ENCODE peak calls at places on chromosomes 7 and 10, in six cellular contexts. O is adrenal gland, S is ovary, Z is testis, C is stomach, G is upper lobe of left lung. T is an unnamed sample.

GRCh38 chr10:36188054-36188453 is 546.0 kb upstream of the FZD8 start:
- DNase-seq in O (no peak), S (no peak), Z (no peak), C (no peak), G (no peak), T (no peak)

GRCh38 chr10:123241391-123242141 is 87.4 kb downstream of the BUB3 start:
- DNase-seq in O (no peak), S (no peak), Z (no peak), C (no peak), G (no peak), T (no peak)

GRCh38 chr10:91883549-91884542 is 25.4 kb downstream of the FGFBP3 start:
- DNase-seq in O (no peak), S (peak; percentile 46), Z (peak; percentile 30), C (peak; percentile 43), G (no peak), T (no peak)

GRCh38 chr7:39693812-39694211 is 70.4 kb downstream of the RALA start:
- DNase-seq in O (no peak), S (no peak), Z (no peak), C (no peak), G (no peak), T (no peak)

GRCh38 chr7:111803015-111803758 is 240.9 kb upstream of the IMMP2L start:
- DNase-seq in O (no peak), S (no peak), Z (no peak), C (no peak), G (no peak), T (no peak)

GRCh38 chr7:128941946-128942526 is 4.3 kb downstream of the IRF5 start:
- DNase-seq in O (no peak), S (no peak), Z (no peak), C (no peak), G (peak; percentile 75), T (no peak)

GRCh38 chr7:42426163-42426562 is 189.2 kb upstream of the GLI3 start:
- DNase-seq in O (no peak), S (no peak), Z (no peak), C (no peak), G (no peak), T (no peak)

GRCh38 chr10:66215005-66215404 is 710.8 kb upstream of the LRRTM3 start:
- DNase-seq in O (no peak), S (no peak), Z (peak; percentile 21), C (no peak), G (no peak), T (no peak)

GRCh38 chr7:101166909-101167644 is 1.7 kb upstream of the VGF start:
- DNase-seq in O (no peak), S (no peak), Z (no peak), C (no peak), G (no peak), T (no peak)

DNA sequence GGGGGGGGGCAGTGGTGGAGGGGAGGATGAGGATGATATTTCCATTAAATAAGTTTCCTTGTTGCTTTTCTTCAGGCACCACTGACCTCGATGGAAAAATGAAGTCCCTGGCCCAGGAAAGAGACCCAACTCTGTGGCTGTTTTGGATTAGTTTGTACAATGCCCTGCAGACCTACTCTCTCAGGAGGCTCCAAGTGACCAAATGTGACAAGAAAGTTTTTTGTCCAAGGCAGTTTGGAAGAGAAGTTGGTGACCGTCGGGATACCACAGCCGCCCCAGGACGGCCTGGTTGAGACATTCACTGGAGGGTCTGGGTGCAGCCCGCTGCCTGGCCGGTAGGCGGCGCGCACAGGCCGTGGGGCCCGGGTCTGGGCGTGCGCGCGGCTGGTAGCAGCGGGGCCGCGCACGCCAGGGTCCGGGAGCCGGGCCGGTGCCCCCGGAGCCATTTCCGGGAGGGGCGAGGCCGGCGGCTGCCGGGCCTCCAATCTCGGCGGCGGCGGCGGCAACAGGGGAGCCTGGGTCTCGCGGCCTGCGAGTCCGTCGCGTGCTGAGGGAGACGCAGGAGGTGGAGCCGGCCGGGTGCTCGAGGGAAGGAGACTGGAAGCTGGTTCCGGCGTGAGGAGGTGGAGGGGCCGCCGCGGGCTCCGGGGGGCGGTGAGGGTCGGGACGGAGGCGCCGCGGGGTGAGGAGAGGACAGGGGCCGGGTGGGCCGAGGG is at the start of gene SGPL1:
- DNase-seq in O (peak; percentile 90), S (peak; percentile 92), Z (peak; percentile 92), C (peak; percentile 92), G (peak; percentile 98), T (peak; percentile 97)
- TF ChIP-seq POLR2A in O (peak; percentile 6), S (peak; percentile 53), Z (no peak), C (no peak), G (no peak), T (no peak)

DNA sequence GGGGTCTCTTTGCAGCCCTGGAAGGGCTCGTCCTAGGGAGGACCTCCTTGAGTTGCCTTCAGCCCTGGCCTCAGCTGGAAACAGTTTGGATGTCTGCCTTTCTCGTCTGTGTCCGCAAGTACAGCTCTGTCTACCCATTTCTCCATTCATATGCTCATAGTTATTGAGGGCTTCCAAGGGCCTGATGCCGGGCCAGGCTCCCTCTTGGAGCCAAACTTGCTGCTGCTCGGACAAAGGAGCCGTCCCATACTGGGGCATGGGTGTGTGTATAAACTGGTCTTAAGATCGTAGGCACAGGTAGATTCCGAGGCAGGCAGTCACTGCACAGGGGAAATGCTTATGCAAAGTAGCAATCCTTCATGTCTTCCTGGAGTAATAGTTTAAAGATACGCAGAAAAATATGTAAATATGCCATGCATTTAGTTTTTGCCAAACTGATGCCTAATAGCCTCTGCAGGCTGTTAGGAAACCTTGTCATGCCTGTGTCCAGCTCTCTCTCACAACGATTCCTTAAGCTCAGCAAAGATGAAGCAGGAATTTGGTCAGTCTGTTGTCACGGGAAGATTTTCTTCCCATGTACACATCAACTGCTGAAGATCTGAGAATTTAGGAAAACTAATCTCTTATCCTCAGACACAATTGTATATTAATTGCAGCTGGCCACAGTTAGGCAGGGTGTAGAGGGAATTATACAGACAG is 116.9 kb upstream of the BTBD16 start:
- DNase-seq in O (no peak), S (no peak), Z (no peak), C (no peak), G (no peak), T (peak; percentile 10)
- H3K4me1 ChIP-seq in O (peaks cover 8% of the 10 kb centered on the region), S (peaks cover 6% of the 10 kb centered on the region), Z (peaks cover 6% of the 10 kb centered on the region), C (peaks cover 32% of the 10 kb centered on the region), G (peaks cover 12% of the 10 kb centered on the region), T (peaks cover 1% of the 10 kb centered on the region)

GRCh38 chr7:67621704-67622103 is 625.1 kb downstream of the TYW1 start:
- DNase-seq in O (no peak), S (no peak), Z (no peak), C (no peak), G (no peak), T (no peak)
- H3K27me3 ChIP-seq in O (no peaks in the 10 kb centered on the region), S (no peaks in the 10 kb centered on the region), Z (no peaks in the 10 kb centered on the region), C (peaks cover 44% of the 10 kb centered on the region), G (no peaks in the 10 kb centered on the region), T (peaks cover 17% of the 10 kb centered on the region)

GRCh38 chr7:44378744-44379143 is 53.4 kb upstream of the CAMK2B start:
- DNase-seq in O (no peak), S (no peak), Z (no peak), C (no peak), G (no peak), T (no peak)

GRCh38 chr7:44381494-44382220 is 56.3 kb upstream of the CAMK2B start:
- DNase-seq in O (no peak), S (no peak), Z (no peak), C (peak; percentile 10), G (no peak), T (peak; percentile 66)

GRCh38 chr7:44379366-44380178 is 54.2 kb upstream of the CAMK2B start:
- DNase-seq in O (no peak), S (no peak), Z (no peak), C (no peak), G (no peak), T (peak; percentile 56)

GRCh38 chr7:44380831-44381493 is 55.6 kb upstream of the CAMK2B start:
- DNase-seq in O (peak; percentile 40), S (no peak), Z (no peak), C (peak; percentile 17), G (no peak), T (peak; percentile 64)

DNA sequence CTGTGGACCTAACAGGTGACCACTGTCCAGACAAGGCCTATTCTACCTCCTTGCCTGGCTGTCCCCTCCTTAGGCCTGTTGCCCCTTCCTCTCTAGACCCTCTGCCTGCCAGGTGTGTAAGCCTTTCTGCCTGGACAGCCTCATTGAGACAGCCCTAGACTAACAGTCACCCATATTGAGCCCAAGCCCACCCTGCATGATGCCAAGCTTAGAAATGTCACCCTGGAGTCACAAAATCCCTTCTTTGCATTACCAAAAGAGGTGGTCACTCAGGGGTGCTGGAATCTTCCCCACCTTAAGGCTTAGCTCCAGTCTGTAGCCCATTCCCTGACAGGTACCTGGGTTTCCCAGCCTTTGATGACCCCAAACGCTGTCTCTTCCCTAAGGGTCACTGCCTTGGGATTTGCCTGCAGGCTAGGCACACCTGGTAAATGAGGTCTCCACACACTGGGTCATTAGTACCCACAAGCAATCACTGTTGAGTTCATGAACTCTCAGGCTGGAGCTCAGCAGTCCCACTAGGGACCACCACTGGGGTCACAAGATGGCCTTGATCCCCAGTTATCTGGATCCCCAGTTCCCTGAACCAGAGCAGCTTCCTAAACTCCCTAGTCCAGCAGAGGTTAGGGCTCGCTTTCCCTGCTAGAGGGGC is 54.9 kb upstream of the CAMK2B start:
- DNase-seq in O (no peak), S (no peak), Z (no peak), C (no peak), G (no peak), T (peak; percentile 25)
- TF ChIP-seq POLR2A in O (no peak), S (no peak), Z (no peak), C (no peak), G (no peak), T (no peak)

GRCh38 chr10:122222638-122223037 is 48.5 kb upstream of the BTBD16 start:
- DNase-seq in O (no peak), S (no peak), Z (no peak), C (no peak), G (no peak), T (no peak)

GRCh38 chr10:122221958-122222357 is 49.1 kb upstream of the BTBD16 start:
- DNase-seq in O (no peak), S (no peak), Z (no peak), C (no peak), G (no peak), T (no peak)

GRCh38 chr10:122220736-122221135 is 50.4 kb upstream of the BTBD16 start:
- DNase-seq in O (no peak), S (no peak), Z (no peak), C (no peak), G (no peak), T (no peak)

GRCh38 chr10:122216047-122216446 is 55.0 kb upstream of the BTBD16 start:
- DNase-seq in O (no peak), S (no peak), Z (no peak), C (no peak), G (no peak), T (no peak)

GRCh38 chr10:122219340-122219739 is 51.8 kb upstream of the BTBD16 start:
- DNase-seq in O (no peak), S (no peak), Z (no peak), C (no peak), G (no peak), T (no peak)
- H3K4me1 ChIP-seq in O (no peaks in the 10 kb centered on the region), S (no peaks in the 10 kb centered on the region), Z (no peaks in the 10 kb centered on the region), C (no peaks in the 10 kb centered on the region), G (no peaks in the 10 kb centered on the region), T (no peaks in the 10 kb centered on the region)

GRCh38 chr10:116792772-116793171 is 50.4 kb upstream of the HSPA12A start:
- DNase-seq in O (no peak), S (no peak), Z (no peak), C (no peak), G (no peak), T (no peak)
- H3K27me3 ChIP-seq in O (peaks cover 5% of the 10 kb centered on the region), S (no peaks in the 10 kb centered on the region), Z (no peaks in the 10 kb centered on the region), C (peaks cover 33% of the 10 kb centered on the region), G (no peaks in the 10 kb centered on the region), T (peaks cover 15% of the 10 kb centered on the region)

T was measured in spleen.